ENCODE peak calls at places on chromosomes 12 and 14, in eight cellular contexts. I, G, X, D, Y, R, O and Q are unnamed samples.

GRCh38 chr14:100159107-100159864 is at the start of gene DEGS2:
- DNase-seq in O (peak), D (peak), R (no peak), Y (no peak), I (no peak), G (no peak), X (no peak), Q (no peak)

GRCh38 chr14:70005281-70005805 is 126.1 kb downstream of the SMOC1 start:
- DNase-seq in I (no peak), G (no peak), O (no peak), Y (no peak), D (no peak), R (no peak), X (no peak), Q (no peak)

GRCh38 chr12:92242917-92243316 is 97.3 kb upstream of the BTG1 start:
- DNase-seq in O (no peak), R (no peak), D (no peak), G (peak), X (no peak), Y (no peak), I (no peak), Q (no peak)

GRCh38 chr14:58772814-58773620 is 135.3 kb downstream of the DACT1 start:
- DNase-seq in Y (no peak), O (peak), D (no peak), G (no peak), R (no peak), X (peak), I (no peak), Q (no peak)

GRCh38 chr12:6888360-6888759 is 15.3 kb upstream of the SPSB2 start:
- DNase-seq in R (no peak), Y (no peak), D (no peak), O (no peak), I (no peak), X (no peak), G (no peak), Q (no peak)

GRCh38 chr14:33676135-33676566 is 274.7 kb downstream of the EGLN3 start:
- DNase-seq in R (peak), I (peak), G (peak), X (peak), D (no peak), O (peak), Y (peak), Q (peak)

GRCh38 chr14:99196310-99196650 is 75.7 kb downstream of the BCL11B start:
- DNase-seq in D (no peak), R (no peak), O (no peak), Y (no peak), I (no peak), G (no peak), X (no peak), Q (no peak)

GRCh38 chr14:57293851-57294837 is 25.4 kb downstream of the AP5M1 start:
- DNase-seq in X (peak), Y (no peak), R (no peak), G (peak), D (no peak), O (no peak), I (peak), Q (peak)

GRCh38 chr12:120126635-120127005 is 10.1 kb upstream of the RAB35 start:
- DNase-seq in R (no peak), O (no peak), Y (no peak), I (peak), D (no peak), X (no peak), G (peak), Q (no peak)

GRCh38 chr12:101696477-101697196 is 803 bp upstream of the CHPT1 start:
- DNase-seq in G (peak), D (peak), Y (peak), I (no peak), X (peak), R (no peak), O (no peak), Q (no peak)

GRCh38 chr14:73462078-73462715 is 3.9 kb upstream of the NUMB start:
- DNase-seq in O (no peak), D (no peak), X (no peak), G (peak), I (peak), R (peak), Y (peak), Q (no peak)

GRCh38 chr14:93676416-93676958 is 111.8 kb downstream of the PRIMA1 start:
- DNase-seq in D (no peak), Y (no peak), O (no peak), X (no peak), G (no peak), I (no peak), R (no peak), Q (no peak)

GRCh38 chr12:52417742-52418141 is 11.6 kb upstream of the KRT82 start:
- DNase-seq in D (no peak), Y (no peak), R (no peak), I (no peak), G (no peak), X (no peak), O (no peak), Q (no peak)

GRCh38 chr12:92224685-92225331 is 79.2 kb upstream of the BTG1 start:
- DNase-seq in I (peak), R (peak), Y (peak), O (no peak), G (peak), X (peak), D (no peak), Q (peak)

GRCh38 chr12:12095016-12095415 is 24.3 kb downstream of the BCL2L14 start:
- DNase-seq in R (no peak), D (no peak), O (no peak), G (no peak), Y (no peak), I (peak), X (no peak), Q (no peak)

GRCh38 chr12:6113691-6114475 is 10.6 kb downstream of the VWF start:
- DNase-seq in R (no peak), Y (no peak), I (no peak), X (no peak), D (no peak), O (no peak), G (no peak), Q (no peak)

GRCh38 chr12:123150273-123150803 is 552 bp downstream of the PITPNM2 start:
- DNase-seq in Y (peak), O (peak), R (no peak), I (peak), X (peak), D (peak), G (no peak), Q (peak)